ENCODE peak calls at places on chromosomes 1 and 21, in ten cellular contexts. X is IMR-90, S is osteoblast, D is spleen, L is K562, V is tibial nerve, H is stomach, P is OCI-LY7, I is neural progenitor cell, G is H9. U is an unnamed sample.

GRCh38 chr1:9628541-9629444 is 22.7 kb upstream of the PIK3CD start:
- DNase-seq in X (no peak), S (peak), D (peak), L (no peak), V (no peak), H (no peak), P (peak), I (no peak), G (no peak), U (no peak)

GRCh38 chr1:91278754-91279153 is 125.9 kb downstream of the HFM1 start:
- DNase-seq in X (peak), S (no peak), D (no peak), L (no peak), V (no peak), H (no peak), P (peak), I (peak), G (no peak), U (no peak)

GRCh38 chr1:173148971-173149370 is 58.2 kb downstream of the TNFSF4 start:
- DNase-seq in X (peak), S (no peak), D (no peak), L (no peak), V (no peak), H (no peak), P (no peak), I (no peak), G (no peak), U (no peak)

GRCh38 chr1:112017183-112017582 is 27.7 kb upstream of the KCND3 start:
- DNase-seq in X (no peak), S (no peak), D (no peak), L (no peak), V (no peak), H (no peak), P (no peak), I (no peak), G (no peak), U (no peak)

GRCh38 chr1:20174937-20175666 is 10.8 kb upstream of the UBXN10 start:
- DNase-seq in X (no peak), S (peak), D (no peak), L (no peak), V (no peak), H (no peak), P (peak), I (no peak), G (no peak), U (no peak)

GRCh38 chr1:115450641-115451040 is 112.6 kb upstream of the NGF start:
- DNase-seq in X (no peak), S (no peak), D (no peak), L (no peak), V (no peak), H (no peak), P (no peak), I (no peak), G (no peak), U (no peak)

GRCh38 chr1:20775700-20776099 is 11.4 kb downstream of the HP1BP3 start:
- DNase-seq in X (no peak), S (no peak), D (no peak), L (no peak), V (no peak), H (no peak), P (no peak), I (no peak), G (no peak), U (no peak)

GRCh38 chr1:162847839-162848453 is 13.0 kb downstream of the CCDC190 start:
- DNase-seq in X (peak), S (peak), D (peak), L (peak), V (peak), H (peak), P (peak), I (peak), G (peak), U (peak)

GRCh38 chr1:219906924-219907771 is 21.2 kb downstream of the SLC30A10 start:
- DNase-seq in X (no peak), S (no peak), D (no peak), L (peak), V (no peak), H (no peak), P (no peak), I (no peak), G (no peak), U (no peak)

GRCh38 chr1:12617901-12618660 is at the start of gene DHRS3:
- DNase-seq in X (peak), S (peak), D (peak), L (peak), V (peak), H (peak), P (no peak), I (peak), G (peak), U (peak)

GRCh38 chr1:98457212-98457611 is 204.3 kb upstream of the SNX7 start:
- DNase-seq in X (no peak), S (no peak), D (no peak), L (no peak), V (no peak), H (no peak), P (no peak), I (no peak), G (no peak), U (no peak)

GRCh38 chr1:204102719-204103118 is 29.8 kb downstream of the SOX13 start:
- DNase-seq in X (no peak), S (peak), D (no peak), L (no peak), V (no peak), H (no peak), P (no peak), I (no peak), G (no peak), U (no peak)

GRCh38 chr1:238960071-238960470 is 426.3 kb upstream of the CHRM3 start:
- DNase-seq in X (peak), S (peak), D (no peak), L (no peak), V (no peak), H (no peak), P (no peak), I (no peak), G (no peak), U (no peak)

GRCh38 chr1:157882560-157882959 is 41.0 kb upstream of the CD5L start:
- DNase-seq in X (no peak), S (no peak), D (no peak), L (no peak), V (no peak), H (no peak), P (no peak), I (no peak), G (no peak), U (no peak)

GRCh38 chr1:208059328-208060017 is 148.5 kb upstream of the CD34 start:
- DNase-seq in X (no peak), S (no peak), D (no peak), L (no peak), V (no peak), H (no peak), P (no peak), I (no peak), G (no peak), U (no peak)

GRCh38 chr1:201074018-201074417 is 38.2 kb downstream of the CACNA1S start:
- DNase-seq in X (no peak), S (peak), D (no peak), L (no peak), V (no peak), H (no peak), P (no peak), I (no peak), G (no peak), U (no peak)

GRCh38 chr1:11109361-11109760 is 9.7 kb upstream of the EXOSC10 start:
- DNase-seq in X (no peak), S (no peak), D (no peak), L (no peak), V (no peak), H (no peak), P (no peak), I (no peak), G (no peak), U (no peak)

GRCh38 chr1:96596226-96596625 is 125.4 kb upstream of the PTBP2 start:
- DNase-seq in X (peak), S (peak), D (no peak), L (peak), V (no peak), H (no peak), P (peak), I (peak), G (peak), U (peak)

GRCh38 chr1:48767957-48768510 is 8.7 kb downstream of the BEND5 start:
- DNase-seq in X (peak), S (no peak), D (no peak), L (no peak), V (no peak), H (no peak), P (peak), I (no peak), G (no peak), U (no peak)

GRCh38 chr1:218459450-218459849 is 114.3 kb downstream of the TGFB2 start:
- DNase-seq in X (no peak), S (no peak), D (no peak), L (no peak), V (no peak), H (no peak), P (no peak), I (peak), G (no peak), U (no peak)

GRCh38 chr1:88191917-88192316 is 492.2 kb upstream of the PKN2 start:
- DNase-seq in X (no peak), S (no peak), D (no peak), L (no peak), V (no peak), H (no peak), P (peak), I (no peak), G (no peak), U (no peak)

GRCh38 chr1:84367219-84367618 is 31.1 kb upstream of the DNASE2B start:
- DNase-seq in X (no peak), S (no peak), D (no peak), L (no peak), V (no peak), H (no peak), P (no peak), I (no peak), G (no peak), U (no peak)

GRCh38 chr21:33185852-33186251 is 43.9 kb upstream of the IFNAR2 start:
- DNase-seq in X (no peak), S (no peak), D (no peak), L (no peak), V (no peak), H (no peak), P (no peak), I (no peak), G (no peak), U (no peak)

GRCh38 chr1:10698726-10699469 is 97.5 kb downstream of the CASZ1 start:
- DNase-seq in X (no peak), S (no peak), D (no peak), L (no peak), V (no peak), H (no peak), P (no peak), I (no peak), G (no peak), U (no peak)

GRCh38 chr1:79603862-79604261 is 597.3 kb upstream of the ADGRL4 start:
- DNase-seq in X (peak), S (no peak), D (no peak), L (no peak), V (no peak), H (no peak), P (no peak), I (no peak), G (no peak), U (no peak)
- H3K27ac ChIP-seq in X (no peak), S (no peak), D (no peak), L (no peak), V (no peak), H (no peak), P (no peak), I (no peak), G (no peak), U (no peak)

DNA sequence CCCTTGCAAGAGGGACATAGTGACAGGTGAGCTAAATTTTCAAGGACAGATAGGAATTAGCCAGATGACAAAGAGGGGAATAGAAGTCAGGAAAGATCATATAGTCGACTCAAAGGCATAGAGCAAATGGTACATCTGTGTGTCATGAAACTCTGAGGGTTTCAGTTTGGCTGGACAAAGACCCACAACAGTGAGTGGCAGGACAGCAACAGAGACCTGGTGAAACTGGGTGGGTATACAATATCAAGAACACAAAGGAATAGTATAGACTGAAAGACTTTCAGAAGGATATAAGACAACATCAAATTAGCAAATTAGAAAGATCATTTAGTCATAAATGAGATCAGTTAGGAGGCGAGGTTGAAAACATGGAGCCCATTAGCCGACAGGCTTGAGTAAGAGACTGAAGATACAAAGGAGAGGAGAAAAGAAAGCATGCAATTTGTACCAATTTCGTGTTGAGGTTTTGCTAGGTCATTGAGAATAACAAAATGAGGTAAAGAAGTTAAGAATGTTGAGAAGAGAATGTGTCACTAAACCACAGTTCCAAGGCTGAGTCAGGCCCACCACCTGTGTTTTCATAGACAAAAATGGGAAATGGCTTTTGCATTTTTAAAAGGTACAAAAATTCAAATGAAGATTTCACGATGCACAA is 213.8 kb downstream of the HHIPL2 start:
- DNase-seq in X (peak), S (peak), D (no peak), L (no peak), V (no peak), H (no peak), P (no peak), I (no peak), G (no peak), U (no peak)
- H3K27ac ChIP-seq in X (no peak), S (peak), D (no peak), L (no peak), V (no peak), H (no peak), P (no peak), I (no peak), G (no peak), U (no peak)

GRCh38 chr1:63327417-63328139 is 5.2 kb downstream of the FOXD3 start:
- DNase-seq in X (peak), S (peak), D (peak), L (peak), V (no peak), H (peak), P (peak), I (peak), G (peak), U (peak)

GRCh38 chr1:63326106-63326472 is 3.7 kb downstream of the FOXD3 start:
- DNase-seq in X (no peak), S (peak), D (no peak), L (no peak), V (no peak), H (no peak), P (no peak), I (peak), G (peak), U (no peak)

GRCh38 chr1:63324779-63325119 is 2.4 kb downstream of the FOXD3 start:
- DNase-seq in X (no peak), S (no peak), D (no peak), L (no peak), V (no peak), H (no peak), P (no peak), I (no peak), G (no peak), U (no peak)

GRCh38 chr1:63328140-63328521 is 5.8 kb downstream of the FOXD3 start:
- DNase-seq in X (no peak), S (no peak), D (no peak), L (no peak), V (no peak), H (no peak), P (no peak), I (peak), G (peak), U (no peak)

GRCh38 chr1:63326473-63327380 is 4.4 kb downstream of the FOXD3 start:
- DNase-seq in X (peak), S (peak), D (no peak), L (no peak), V (no peak), H (no peak), P (no peak), I (peak), G (peak), U (no peak)
- H3K27ac ChIP-seq in X (no peak), S (no peak), D (no peak), L (no peak), V (peak), H (no peak), P (no peak), I (no peak), G (no peak), U (no peak)

GRCh38 chr1:43071241-43071640 is 100.8 kb downstream of the EBNA1BP2 start:
- DNase-seq in X (no peak), S (no peak), D (no peak), L (no peak), V (no peak), H (no peak), P (no peak), I (no peak), G (no peak), U (no peak)

GRCh38 chr1:43067856-43068751 is 104.0 kb downstream of the EBNA1BP2 start:
- DNase-seq in X (no peak), S (peak), D (peak), L (no peak), V (no peak), H (no peak), P (no peak), I (peak), G (peak), U (no peak)

GRCh38 chr1:43069481-43070050 is 102.5 kb downstream of the EBNA1BP2 start:
- DNase-seq in X (no peak), S (no peak), D (no peak), L (no peak), V (no peak), H (no peak), P (no peak), I (peak), G (peak), U (no peak)

GRCh38 chr1:43067233-43067745 is 104.8 kb downstream of the EBNA1BP2 start:
- DNase-seq in X (no peak), S (no peak), D (no peak), L (no peak), V (no peak), H (no peak), P (no peak), I (no peak), G (no peak), U (no peak)

DNA sequence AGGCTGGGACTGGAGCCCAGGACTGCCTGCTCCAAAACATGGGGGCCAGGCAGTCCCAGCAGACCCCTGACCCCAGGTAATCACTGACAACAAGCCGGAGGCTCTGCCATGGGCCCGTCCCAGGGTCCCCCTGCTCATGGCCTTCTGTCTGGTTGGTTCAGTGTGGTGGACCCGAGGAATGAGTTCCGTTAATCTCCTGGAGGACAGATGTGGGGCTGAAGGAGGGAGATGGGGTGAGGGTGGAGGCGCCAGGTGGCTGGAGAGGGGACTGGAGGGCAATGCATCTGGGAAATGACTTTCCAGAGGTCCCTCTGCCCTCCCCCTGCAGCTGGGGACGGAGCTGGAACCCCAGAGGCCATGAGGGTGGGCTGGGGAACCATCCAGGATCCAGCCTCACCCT is 103.2 kb downstream of the EBNA1BP2 start:
- DNase-seq in X (no peak), S (peak), D (no peak), L (no peak), V (no peak), H (no peak), P (no peak), I (no peak), G (no peak), U (no peak)
- H3K27ac ChIP-seq in X (no peak), S (no peak), D (peak), L (no peak), V (peak), H (peak), P (no peak), I (no peak), G (no peak), U (peak)

DNA sequence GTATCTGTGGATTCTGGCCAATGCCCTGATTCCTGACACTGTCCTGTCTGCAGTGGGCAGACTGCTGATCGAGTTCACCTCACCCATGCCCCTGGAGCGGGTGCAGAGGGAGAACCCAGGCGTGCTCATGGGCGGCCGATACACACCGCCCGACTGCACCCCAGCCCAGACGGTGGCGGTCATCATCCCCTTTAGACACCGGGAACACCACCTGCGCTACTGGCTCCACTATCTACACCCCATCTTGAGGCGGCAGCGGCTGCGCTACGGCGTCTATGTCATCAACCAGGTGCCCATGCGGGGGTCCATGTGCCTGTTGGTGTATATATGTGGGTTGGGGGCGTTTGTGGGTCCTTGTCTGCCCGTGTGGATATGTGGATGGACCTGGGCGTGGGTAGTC is 2.6 kb downstream of the B4GALT2 start:
- DNase-seq in X (no peak), S (peak), D (no peak), L (no peak), V (no peak), H (no peak), P (no peak), I (no peak), G (no peak), U (no peak)
- H3K27ac ChIP-seq in X (no peak), S (no peak), D (no peak), L (no peak), V (no peak), H (no peak), P (no peak), I (no peak), G (no peak), U (no peak)

GRCh38 chr1:3821004-3821933 is 25.0 kb upstream of the LRRC47 start:
- DNase-seq in X (no peak), S (no peak), D (no peak), L (no peak), V (no peak), H (no peak), P (no peak), I (no peak), G (peak), U (no peak)
- H3K27ac ChIP-seq in X (no peak), S (no peak), D (no peak), L (no peak), V (no peak), H (no peak), P (no peak), I (no peak), G (no peak), U (no peak)